ENCODE peak calls at places on chromosomes 6 and 20, in ten cellular contexts. L, H, E, A, Z, T, I, J, X and S are unnamed samples. For H3K36me3 and H3K4me1, the result is how much of the 10 kb centered on the place peaks cover.

GRCh38 chr20:62929051-62929538 is 2.8 kb upstream of the DIDO1 start:
- DNase-seq in L (peak), H (peak), E (peak), A (peak), Z (no peak), T (peak), I (peak), J (peak), X (peak), S (peak)

GRCh38 chr6:63527658-63528514 is 44.4 kb upstream of the LOC128125822 start:
- DNase-seq in L (no peak), H (no peak), E (no peak), A (peak), Z (no peak), T (peak), I (peak), J (peak), X (peak), S (no peak)

GRCh38 chr6:149961728-149962425 is 1.9 kb upstream of the ULBP1 start:
- DNase-seq in L (no peak), H (no peak), E (no peak), A (no peak), Z (no peak), T (no peak), I (no peak), J (no peak), X (no peak), S (no peak)

GRCh38 chr6:22020299-22020998 is 276.4 kb downstream of the PRL start:
- DNase-seq in L (no peak), H (no peak), E (no peak), A (no peak), Z (no peak), T (no peak), I (no peak), J (no peak), X (no peak), S (no peak)

GRCh38 chr20:59324441-59324840 is 24.0 kb downstream of the EDN3 start:
- DNase-seq in L (peak), H (no peak), E (no peak), A (no peak), Z (no peak), T (no peak), I (no peak), J (no peak), X (no peak), S (peak)

GRCh38 chr20:37643400-37643799 is 50.4 kb upstream of the CTNNBL1 start:
- DNase-seq in L (no peak), H (no peak), E (no peak), A (no peak), Z (no peak), T (no peak), I (no peak), J (no peak), X (no peak), S (no peak)

GRCh38 chr20:51132286-51132810 is 109.4 kb upstream of the KCNG1 start:
- DNase-seq in L (peak), H (no peak), E (no peak), A (no peak), Z (no peak), T (no peak), I (no peak), J (no peak), X (no peak), S (no peak)

GRCh38 chr6:147782302-147782701 is 273.8 kb downstream of the SAMD5 start:
- DNase-seq in L (no peak), H (no peak), E (no peak), A (no peak), Z (no peak), T (no peak), I (no peak), J (no peak), X (no peak), S (no peak)

GRCh38 chr6:159438106-159438505 is 254.9 kb downstream of the SOD2 start:
- DNase-seq in L (no peak), H (no peak), E (no peak), A (no peak), Z (no peak), T (no peak), I (no peak), J (no peak), X (no peak), S (no peak)

GRCh38 chr6:34491091-34491430 is 25.2 kb downstream of the PACSIN1 start:
- DNase-seq in L (no peak), H (no peak), E (peak), A (no peak), Z (no peak), T (peak), I (no peak), J (no peak), X (peak), S (no peak)

GRCh38 chr6:25623065-25623464 is 28.9 kb upstream of the SCGN start:
- DNase-seq in L (no peak), H (no peak), E (no peak), A (no peak), Z (no peak), T (no peak), I (no peak), J (no peak), X (no peak), S (no peak)

GRCh38 chr6:14060971-14061370 is 56.6 kb upstream of the CD83 start:
- DNase-seq in L (no peak), H (no peak), E (no peak), A (no peak), Z (no peak), T (no peak), I (no peak), J (no peak), X (no peak), S (peak)

GRCh38 chr20:33791959-33792597 is 19.1 kb upstream of the CHMP4B start:
- DNase-seq in L (peak), H (peak), E (peak), A (peak), Z (no peak), T (peak), I (peak), J (peak), X (peak), S (peak)

GRCh38 chr20:46377532-46377931 is 28.9 kb downstream of the ELMO2 start:
- DNase-seq in L (no peak), H (no peak), E (no peak), A (no peak), Z (no peak), T (no peak), I (no peak), J (no peak), X (no peak), S (no peak)

GRCh38 chr20:46374383-46374782 is 32.0 kb downstream of the ELMO2 start:
- DNase-seq in L (no peak), H (no peak), E (no peak), A (no peak), Z (no peak), T (no peak), I (no peak), J (no peak), X (no peak), S (no peak)

GRCh38 chr20:46375771-46376170 is 30.6 kb downstream of the ELMO2 start:
- DNase-seq in L (no peak), H (no peak), E (no peak), A (no peak), Z (no peak), T (no peak), I (no peak), J (no peak), X (no peak), S (peak)

GRCh38 chr20:46376196-46376785 is 30.1 kb downstream of the ELMO2 start:
- DNase-seq in L (no peak), H (no peak), E (no peak), A (no peak), Z (no peak), T (no peak), I (no peak), J (no peak), X (no peak), S (no peak)

DNA sequence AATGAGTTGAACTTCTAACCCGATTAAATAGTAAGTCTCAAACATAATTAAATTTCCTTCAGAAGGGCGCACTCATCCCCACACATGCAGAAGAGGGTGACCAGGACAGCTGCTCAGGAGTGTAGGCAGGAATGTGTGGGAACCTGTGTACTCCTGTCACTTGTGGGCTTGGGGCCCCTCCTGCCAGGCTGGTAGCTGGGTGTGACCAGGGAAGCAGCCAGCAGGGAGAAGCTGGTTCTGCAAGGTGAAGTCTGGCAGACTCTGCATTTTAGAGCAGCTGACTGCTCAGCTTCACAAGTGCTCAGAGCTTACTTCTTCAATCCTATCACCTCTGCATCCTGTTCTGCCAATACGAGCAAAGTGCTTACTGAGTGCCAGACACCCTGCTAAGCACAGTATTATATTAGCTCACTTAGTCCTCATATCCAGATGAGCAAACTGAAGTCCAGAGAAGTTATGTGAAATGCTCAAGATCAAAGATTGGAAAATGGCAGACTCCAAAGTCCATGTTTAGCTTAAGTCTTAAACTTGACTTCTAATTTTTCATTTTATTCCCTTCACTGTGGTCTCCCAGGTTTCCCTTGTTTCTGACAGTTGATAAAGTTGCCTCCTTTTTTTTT is 27.9 kb downstream of the ELMO2 start:
- DNase-seq in L (no peak), H (no peak), E (no peak), A (peak), Z (no peak), T (no peak), I (no peak), J (no peak), X (no peak), S (peak)
- H3K36me3 ChIP-seq in L (under half), H (half or more), E (half or more), A (half or more), Z (under half), T (under half), I (half or more), J (half or more), X (under half), S (under half)

GRCh38 chr20:17965042-17965697 is 3.4 kb downstream of the SNX5 start:
- DNase-seq in L (no peak), H (no peak), E (peak), A (peak), Z (no peak), T (no peak), I (no peak), J (no peak), X (no peak), S (no peak)
- H3K4me1 ChIP-seq in L (under half), H (under half), E (half or more), A (half or more), Z (half or more), T (under half), I (half or more), J (half or more), X (under half), S (half or more)

GRCh38 chr20:25485872-25486271 is 78.4 kb downstream of the GINS1 start:
- DNase-seq in L (no peak), H (no peak), E (no peak), A (no peak), Z (no peak), T (no peak), I (no peak), J (no peak), X (no peak), S (no peak)
- TF ChIP-seq POLR2A in L (no peak), H (no peak), E (no peak), A (no peak), Z (no peak), T (no peak), I (no peak), J (no peak), X (no peak), S (no peak)

DNA sequence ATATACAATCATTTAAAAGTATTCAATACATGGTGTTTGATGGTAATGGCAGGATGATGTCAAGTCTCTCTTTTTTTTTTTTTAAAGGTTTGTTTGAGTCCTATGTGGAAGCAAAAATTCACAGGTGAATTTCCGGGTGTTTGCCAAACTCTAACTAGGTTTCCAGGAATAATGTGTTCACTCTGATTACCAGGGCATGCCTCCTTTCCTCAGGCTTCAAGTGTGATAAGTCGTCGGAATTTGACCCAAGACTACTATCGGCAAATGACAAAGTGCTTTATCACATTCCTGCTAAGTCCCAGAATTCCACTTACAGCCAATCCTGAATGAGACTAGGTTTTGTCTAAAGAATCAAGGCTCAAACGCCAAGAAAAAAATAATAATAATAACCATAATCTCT is 7.3 kb downstream of the OARD1 start:
- DNase-seq in L (no peak), H (no peak), E (no peak), A (peak), Z (no peak), T (no peak), I (no peak), J (no peak), X (no peak), S (no peak)
- H3K36me3 ChIP-seq in L (under half), H (under half), E (half or more), A (under half), Z (under half), T (under half), I (half or more), J (under half), X (under half), S (under half)

GRCh38 chr20:1325173-1326030 is 3.5 kb downstream of the SDCBP2 start:
- DNase-seq in L (peak), H (peak), E (peak), A (peak), Z (peak), T (peak), I (peak), J (peak), X (peak), S (peak)
- H3K4me1 ChIP-seq in L (under half), H (under half), E (half or more), A (half or more), Z (half or more), T (under half), I (under half), J (under half), X (under half), S (half or more)